ENCODE peak calls at places on chromosomes 11 and 22, in four cellular contexts. C is MM.1S, G is SK-N-SH, P is neural progenitor cell. D is an unnamed sample.

GRCh38 chr11:47348859-47349258 is 3.6 kb downstream of the MYBPC3 start:
- DNase-seq in C (peak; percentile 11), G (peak; percentile 65), P (peak; percentile 74), D (peak; percentile 31)

GRCh38 chr11:66728760-66729385 is at the start of gene SPTBN2:
- DNase-seq in C (no peak), G (no peak), P (peak; percentile 75), D (peak; percentile 18)

GRCh38 chr11:62566247-62566646 is 7.4 kb downstream of the EEF1G start:
- DNase-seq in C (no peak), G (no peak), P (no peak), D (no peak)

GRCh38 chr22:47696776-47697175 is 934.3 kb downstream of the TBC1D22A start:
- DNase-seq in C (no peak), G (no peak), P (no peak), D (no peak)

GRCh38 chr22:22237521-22237920 is 7.1 kb upstream of the VPREB1 start:
- DNase-seq in C (no peak), G (no peak), P (no peak), D (no peak)

GRCh38 chr11:45651841-45652745 is 13.3 kb downstream of the CHST1 start:
- DNase-seq in C (no peak), G (peak; percentile 17), P (peak; percentile 4), D (no peak)

GRCh38 chr11:132095230-132096165 is 725.1 kb downstream of the NTM start:
- DNase-seq in C (no peak), G (peak; percentile 28), P (no peak), D (peak; percentile 6)

GRCh38 chr22:26592368-26593015 is 2.6 kb upstream of the TPST2 start:
- DNase-seq in C (peak; percentile 96), G (no peak), P (no peak), D (no peak)

GRCh38 chr11:69352715-69353325 is 58.9 kb downstream of the MYEOV start:
- DNase-seq in C (no peak), G (no peak), P (no peak), D (peak; percentile 95)

GRCh38 chr11:29280452-29280851 is 736.4 kb downstream of the KCNA4 start:
- DNase-seq in C (no peak), G (no peak), P (no peak), D (peak; percentile 39)

GRCh38 chr11:110432713-110433392 is 3.1 kb downstream of the FDX1 start:
- DNase-seq in C (no peak), G (peak; percentile 57), P (peak; percentile 2), D (no peak)

GRCh38 chr22:44746836-44747519 is 5.4 kb upstream of the ARHGAP8 start:
- DNase-seq in C (no peak), G (no peak), P (no peak), D (no peak)

GRCh38 chr11:2742201-2742600 is 42.4 kb upstream of the KCNQ1OT1 start:
- DNase-seq in C (no peak), G (no peak), P (no peak), D (no peak)

GRCh38 chr22:36443198-36443770 is 38.2 kb downstream of the TXN2 start:
- DNase-seq in C (no peak), G (no peak), P (no peak), D (no peak)

GRCh38 chr11:67667490-67668190 is 6.8 kb downstream of the ALDH3B2 start:
- DNase-seq in C (no peak), G (peak; percentile 56), P (no peak), D (no peak)

GRCh38 chr11:126720539-126721235 is 279.9 kb downstream of the KIRREL3 start:
- DNase-seq in C (no peak), G (no peak), P (no peak), D (peak; percentile 39)

GRCh38 chr11:34050536-34050935 is 995 bp upstream of the CAPRIN1 start:
- DNase-seq in C (no peak), G (no peak), P (no peak), D (peak; percentile 93)

GRCh38 chr11:78109011-78109685 is 29.5 kb upstream of the NDUFC2 start:
- DNase-seq in C (no peak), G (no peak), P (peak; percentile 12), D (no peak)

GRCh38 chr11:19670030-19670761 is 42.4 kb upstream of the NAV2 start:
- DNase-seq in C (no peak), G (no peak), P (peak; percentile 32), D (peak; percentile 89)

GRCh38 chr11:2312232-2313042 is 10.6 kb downstream of the TSPAN32 start:
- DNase-seq in C (no peak), G (peak; percentile 36), P (no peak), D (peak; percentile 82)

GRCh38 chr11:123020968-123021367 is 39.3 kb upstream of the BSX start:
- DNase-seq in C (peak; percentile 69), G (peak; percentile 76), P (peak; percentile 73), D (peak; percentile 84)

GRCh38 chr11:123357990-123358827 is 71.9 kb upstream of the GRAMD1B start:
- DNase-seq in C (peak; percentile 10), G (peak; percentile 82), P (peak; percentile 62), D (peak; percentile 54)

GRCh38 chr11:36389811-36390210 is 93.7 kb downstream of the PRR5L start:
- DNase-seq in C (no peak), G (no peak), P (no peak), D (no peak)

GRCh38 chr22:37162221-37163095 is 12.7 kb upstream of the IL2RB start:
- DNase-seq in C (peak; percentile 89), G (no peak), P (no peak), D (no peak)

GRCh38 chr22:27866136-27867091 is 52.6 kb downstream of the PITPNB start:
- DNase-seq in C (no peak), G (no peak), P (no peak), D (peak; percentile 95)

GRCh38 chr11:44804449-44805151 is 77.8 kb downstream of the TSPAN18 start:
- DNase-seq in C (no peak), G (no peak), P (no peak), D (peak; percentile 20)

GRCh38 chr11:70205766-70206165 is 2.7 kb downstream of the FADD start:
- DNase-seq in C (no peak), G (no peak), P (no peak), D (no peak)

GRCh38 chr11:122235615-122236014 is 119.6 kb upstream of the BLID start:
- DNase-seq in C (no peak), G (no peak), P (no peak), D (peak; percentile 91)

GRCh38 chr11:77346906-77347603 is 45.6 kb upstream of the GDPD4 start:
- DNase-seq in C (no peak), G (no peak), P (no peak), D (peak; percentile 71)

GRCh38 chr11:116931206-116931953 is 94.0 kb upstream of the APOA1 start:
- DNase-seq in C (no peak), G (no peak), P (no peak), D (peak; percentile 46)

GRCh38 chr11:70619591-70619990 is 221.3 kb downstream of the CTTN start:
- DNase-seq in C (no peak), G (no peak), P (no peak), D (no peak)

GRCh38 chr22:26894362-26894761 is 237.0 kb downstream of the MIAT start:
- DNase-seq in C (no peak), G (no peak), P (no peak), D (peak; percentile 64)

GRCh38 chr22:23495614-23496444 is 84.3 kb downstream of the IGLL1 start:
- DNase-seq in C (no peak), G (no peak), P (no peak), D (no peak)
- H3K4me2 ChIP-seq in C (no peak overlapping the region), G (no peak overlapping the region), P (no peak overlapping the region), D (no peak overlapping the region)

GRCh38 chr11:443542-444199 is 1.9 kb upstream of the ANO9 start:
- DNase-seq in C (no peak), G (no peak), P (no peak), D (peak; percentile 76)

GRCh38 chr11:441043-441417 is 781 bp downstream of the ANO9 start:
- DNase-seq in C (no peak), G (peak; percentile 37), P (no peak), D (no peak)

GRCh38 chr11:442611-443081 is 835 bp upstream of the ANO9 start:
- DNase-seq in C (no peak), G (peak; percentile 80), P (no peak), D (no peak)

GRCh38 chr11:440065-441042 is 1.5 kb downstream of the ANO9 start:
- DNase-seq in C (no peak), G (peak; percentile 35), P (no peak), D (peak; percentile 34)

GRCh38 chr11:441418-442274 is at the start of gene ANO9:
- DNase-seq in C (peak; percentile 55), G (peak; percentile 68), P (peak; percentile 59), D (no peak)
- TF ChIP-seq EZH2phosphoT487 in C (no peak), G (no peak), P (no peak), D (no peak)

GRCh38 chr22:19893363-19893762 is 38.7 kb upstream of the GNB1L start:
- DNase-seq in C (no peak), G (no peak), P (no peak), D (no peak)
- H3K27ac ChIP-seq in C (no peak overlapping the region), G (peak overlapping the region; percentile 98), P (no peak overlapping the region), D (no peak overlapping the region)

GRCh38 chr11:12840871-12841516 is 166.8 kb downstream of the TEAD1 start:
- DNase-seq in C (no peak), G (peak; percentile 33), P (peak; percentile 38), D (peak; percentile 52)
- H3K4me2 ChIP-seq in C (no peak overlapping the region), G (peak overlapping the region; percentile 71), P (peak overlapping the region; percentile 27), D (no peak overlapping the region)